ENCODE peak calls at places on chromosomes 7 and 10, in six cellular contexts. One of them, this sample, is unnamed.

GRCh38 chr10:28947209-28947608 is 269.9 kb downstream of the BAMBI start:
- DNase-seq in kidney epithelial cell: no peak
- DNase-seq in pulmonary artery endothelial cell: no peak
- DNase-seq in RPMI8226: no peak
- DNase-seq in colonic mucosa: no peak
- DNase-seq in GM12865: no peak
- DNase-seq in this sample: no peak

GRCh38 chr10:101536800-101537199 is 51.3 kb downstream of the POLL start:
- DNase-seq in kidney epithelial cell: no peak
- DNase-seq in pulmonary artery endothelial cell: no peak
- DNase-seq in RPMI8226: peak
- DNase-seq in colonic mucosa: no peak
- DNase-seq in GM12865: peak
- DNase-seq in this sample: peak

GRCh38 chr7:129188372-129188891 is at the start of gene SMO:
- DNase-seq in kidney epithelial cell: no peak
- DNase-seq in pulmonary artery endothelial cell: no peak
- DNase-seq in RPMI8226: no peak
- DNase-seq in colonic mucosa: peak
- DNase-seq in GM12865: no peak
- DNase-seq in this sample: no peak

GRCh38 chr10:69974551-69975155 is 78.0 kb upstream of the MACROH2A2 start:
- DNase-seq in kidney epithelial cell: no peak
- DNase-seq in pulmonary artery endothelial cell: no peak
- DNase-seq in RPMI8226: no peak
- DNase-seq in colonic mucosa: no peak
- DNase-seq in GM12865: no peak
- DNase-seq in this sample: no peak

GRCh38 chr7:135855836-135856235 is 107.2 kb upstream of the FAM180A start:
- DNase-seq in kidney epithelial cell: peak
- DNase-seq in pulmonary artery endothelial cell: no peak
- DNase-seq in RPMI8226: peak
- DNase-seq in colonic mucosa: no peak
- DNase-seq in GM12865: peak
- DNase-seq in this sample: peak

GRCh38 chr10:76195990-76196389 is 764.6 kb downstream of the LRMDA start:
- DNase-seq in kidney epithelial cell: no peak
- DNase-seq in pulmonary artery endothelial cell: no peak
- DNase-seq in RPMI8226: peak
- DNase-seq in colonic mucosa: no peak
- DNase-seq in GM12865: no peak
- DNase-seq in this sample: peak

GRCh38 chr10:114943000-114943399 is 5.0 kb downstream of the TRUB1 start:
- DNase-seq in kidney epithelial cell: no peak
- DNase-seq in pulmonary artery endothelial cell: no peak
- DNase-seq in RPMI8226: no peak
- DNase-seq in colonic mucosa: no peak
- DNase-seq in GM12865: no peak
- DNase-seq in this sample: no peak

GRCh38 chr10:120578123-120578522 is 121.1 kb downstream of the PLPP4 start:
- DNase-seq in kidney epithelial cell: no peak
- DNase-seq in pulmonary artery endothelial cell: no peak
- DNase-seq in RPMI8226: no peak
- DNase-seq in colonic mucosa: no peak
- DNase-seq in GM12865: no peak
- DNase-seq in this sample: no peak

GRCh38 chr10:104908581-104908980 is 267.5 kb downstream of the SORCS3 start:
- DNase-seq in kidney epithelial cell: no peak
- DNase-seq in pulmonary artery endothelial cell: no peak
- DNase-seq in RPMI8226: no peak
- DNase-seq in colonic mucosa: no peak
- DNase-seq in GM12865: no peak
- DNase-seq in this sample: no peak

GRCh38 chr7:1268866-1269265 is 36.2 kb downstream of the UNCX start:
- DNase-seq in kidney epithelial cell: no peak
- DNase-seq in pulmonary artery endothelial cell: no peak
- DNase-seq in RPMI8226: no peak
- DNase-seq in colonic mucosa: no peak
- DNase-seq in GM12865: no peak
- DNase-seq in this sample: no peak

GRCh38 chr10:88879754-88880286 is at the start of gene STAMBPL1:
- DNase-seq in kidney epithelial cell: no peak
- DNase-seq in pulmonary artery endothelial cell: no peak
- DNase-seq in RPMI8226: peak
- DNase-seq in colonic mucosa: peak
- DNase-seq in GM12865: peak
- DNase-seq in this sample: peak

GRCh38 chr7:7802531-7802930 is 84.1 kb upstream of the RPA3 start:
- DNase-seq in kidney epithelial cell: no peak
- DNase-seq in pulmonary artery endothelial cell: no peak
- DNase-seq in RPMI8226: no peak
- DNase-seq in colonic mucosa: no peak
- DNase-seq in GM12865: no peak
- DNase-seq in this sample: no peak

GRCh38 chr10:5813341-5814109 is at the start of gene GDI2:
- DNase-seq in kidney epithelial cell: peak
- DNase-seq in pulmonary artery endothelial cell: peak
- DNase-seq in RPMI8226: peak
- DNase-seq in colonic mucosa: peak
- DNase-seq in GM12865: peak
- DNase-seq in this sample: peak

GRCh38 chr10:79066460-79067240 is 2.1 kb upstream of the ZMIZ1 start:
- DNase-seq in kidney epithelial cell: no peak
- DNase-seq in pulmonary artery endothelial cell: no peak
- DNase-seq in RPMI8226: peak
- DNase-seq in colonic mucosa: peak
- DNase-seq in GM12865: no peak
- DNase-seq in this sample: no peak

GRCh38 chr10:133378251-133379096 is 588 bp upstream of the PAOX start:
- DNase-seq in kidney epithelial cell: no peak
- DNase-seq in pulmonary artery endothelial cell: no peak
- DNase-seq in RPMI8226: peak
- DNase-seq in colonic mucosa: peak
- DNase-seq in GM12865: peak
- DNase-seq in this sample: peak

GRCh38 chr7:7183061-7183832 is 903 bp downstream of the C1GALT1 start:
- DNase-seq in kidney epithelial cell: no peak
- DNase-seq in pulmonary artery endothelial cell: no peak
- DNase-seq in RPMI8226: peak
- DNase-seq in colonic mucosa: peak
- DNase-seq in GM12865: peak
- DNase-seq in this sample: peak

GRCh38 chr7:129450295-129450694 is 16.1 kb downstream of the STRIP2 start:
- DNase-seq in kidney epithelial cell: no peak
- DNase-seq in pulmonary artery endothelial cell: no peak
- DNase-seq in RPMI8226: no peak
- DNase-seq in colonic mucosa: no peak
- DNase-seq in GM12865: no peak
- DNase-seq in this sample: no peak